ENCODE peak calls at places on chromosomes 12 and 14, in five cellular contexts. E is ascending aorta, C is heart left ventricle, O is uterus, R is psoas muscle. L is an unnamed sample. For H3K27me3, the result is how much of the 10 kb centered on the place peaks cover.

GRCh38 chr12:9651265-9651729 is 18.2 kb upstream of the CLEC2D start:
- DNase-seq in E (no peak), C (no peak), O (no peak), R (no peak), L (no peak)

GRCh38 chr12:57883700-57884099 is 37.2 kb upstream of the CTDSP2 start:
- DNase-seq in E (no peak), C (no peak), O (no peak), R (no peak), L (no peak)

GRCh38 chr12:122795807-122796206 is 21.4 kb downstream of the CCDC62 start:
- DNase-seq in E (no peak), C (no peak), O (no peak), R (no peak), L (no peak)

GRCh38 chr12:126926023-126926600 is 1340.9 kb upstream of the TMEM132C start:
- DNase-seq in E (no peak), C (no peak), O (no peak), R (no peak), L (no peak)

GRCh38 chr12:123971770-123972447 is 722 bp downstream of the CCDC92 start:
- DNase-seq in E (no peak), C (peak), O (peak), R (no peak), L (peak)

GRCh38 chr14:30994681-30995620 is 30.5 kb upstream of the AP4S1 start:
- DNase-seq in E (no peak), C (no peak), O (no peak), R (no peak), L (no peak)

GRCh38 chr14:77120771-77121743 is 20.5 kb downstream of the ZDHHC22 start:
- DNase-seq in E (no peak), C (no peak), O (no peak), R (no peak), L (no peak)

GRCh38 chr12:6758511-6758910 is 5.6 kb upstream of the MLF2 start:
- DNase-seq in E (no peak), C (no peak), O (no peak), R (no peak), L (no peak)

GRCh38 chr12:124639407-124639806 is 72.0 kb upstream of the NCOR2 start:
- DNase-seq in E (no peak), C (no peak), O (no peak), R (no peak), L (no peak)

GRCh38 chr12:74537126-74537706 is 419 bp upstream of the ATXN7L3B start:
- DNase-seq in E (no peak), C (no peak), O (no peak), R (no peak), L (no peak)

GRCh38 chr12:69647178-69647577 is 36.5 kb upstream of the LRRC10 start:
- DNase-seq in E (no peak), C (no peak), O (no peak), R (no peak), L (no peak)

GRCh38 chr12:645563-646071 is 17.6 kb downstream of the NINJ2 start:
- DNase-seq in E (no peak), C (no peak), O (peak), R (peak), L (no peak)

GRCh38 chr12:131829795-131830334 is 1.7 kb downstream of the MMP17 start:
- DNase-seq in E (no peak), C (no peak), O (no peak), R (no peak), L (peak)

GRCh38 chr12:58920102-58920955 is at the start of gene LRIG3:
- DNase-seq in E (peak), C (peak), O (peak), R (peak), L (peak)
- TF ChIP-seq CTCF in E (no peak), C (no peak), O (peak), R (no peak), L (no peak)

GRCh38 chr12:1852076-1852475 is 31.7 kb downstream of the LRTM2 start:
- DNase-seq in E (no peak), C (no peak), O (no peak), R (no peak), L (no peak)
- H3K27me3 ChIP-seq in E (under half), C (under half), O (under half), R (under half), L (under half)

DNA sequence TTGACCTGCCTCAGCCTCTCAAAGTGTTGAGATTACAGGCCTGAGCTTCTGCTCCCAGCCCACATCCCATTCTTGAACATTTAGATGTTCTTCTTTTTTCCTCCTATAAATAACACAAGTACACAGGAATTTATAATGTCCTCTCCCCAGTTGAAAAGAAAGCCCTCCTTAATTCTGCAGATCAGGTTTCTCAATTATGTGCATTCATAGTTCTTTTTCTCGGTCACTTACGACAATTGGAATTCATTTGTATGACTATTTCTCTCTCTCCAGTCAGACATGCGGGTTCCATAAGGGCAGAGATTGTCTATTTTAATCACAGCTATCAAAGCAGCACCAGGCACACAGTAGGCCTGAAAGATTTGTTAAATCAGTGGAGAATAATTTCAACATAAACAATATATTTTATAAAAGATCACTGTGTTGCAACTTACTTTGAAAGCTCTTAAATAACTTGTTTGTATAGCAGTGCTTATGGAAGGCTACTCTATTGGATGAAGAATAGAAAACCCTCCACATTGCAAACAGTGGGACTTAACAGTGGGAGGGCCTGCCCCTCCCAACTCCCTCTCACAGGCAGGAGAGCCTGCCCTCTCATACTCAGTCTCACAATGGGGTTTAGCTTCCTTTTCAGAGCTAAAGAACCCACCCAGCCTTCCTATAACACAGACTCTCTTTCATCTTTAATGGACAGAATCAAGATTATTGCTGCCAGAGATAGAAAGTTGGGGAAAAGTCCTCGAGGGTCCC is 84.1 kb upstream of the TRAF3 start:
- DNase-seq in E (no peak), C (no peak), O (no peak), R (no peak), L (no peak)
- H3K4me3 ChIP-seq in E (no peak), C (no peak), O (no peak), R (no peak), L (no peak)

GRCh38 chr14:64741961-64742360 is 37.7 kb downstream of the PLEKHG3 start:
- DNase-seq in E (no peak), C (no peak), O (no peak), R (no peak), L (no peak)
- TF ChIP-seq CTCF in E (no peak), C (no peak), O (no peak), R (no peak), L (no peak)

GRCh38 chr12:48980389-48980952 is 2.3 kb downstream of the WNT1 start:
- DNase-seq in E (no peak), C (no peak), O (no peak), R (no peak), L (peak)

GRCh38 chr12:48978291-48978740 is at the start of gene WNT1:
- DNase-seq in E (no peak), C (peak), O (no peak), R (no peak), L (peak)

GRCh38 chr12:48979602-48980388 is 1.7 kb downstream of the WNT1 start:
- DNase-seq in E (no peak), C (peak), O (no peak), R (peak), L (no peak)

GRCh38 chr12:48978741-48979601 is 849 bp downstream of the WNT1 start:
- DNase-seq in E (no peak), C (no peak), O (no peak), R (no peak), L (no peak)

GRCh38 chr12:48977290-48978281 is 536 bp upstream of the WNT1 start:
- DNase-seq in E (no peak), C (peak), O (no peak), R (peak), L (peak)
- H3K27me3 ChIP-seq in E (under half), C (half or more), O (half or more), R (half or more), L (half or more)

GRCh38 chr14:73719791-73720190 is 5.6 kb upstream of the PNMA1 start:
- DNase-seq in E (no peak), C (no peak), O (no peak), R (no peak), L (no peak)

GRCh38 chr14:73717247-73717646 is 3.1 kb upstream of the PNMA1 start:
- DNase-seq in E (no peak), C (no peak), O (peak), R (no peak), L (peak)

GRCh38 chr14:73719361-73719760 is 5.2 kb upstream of the PNMA1 start:
- DNase-seq in E (no peak), C (no peak), O (no peak), R (no peak), L (no peak)

GRCh38 chr14:73718742-73719251 is 4.6 kb upstream of the PNMA1 start:
- DNase-seq in E (no peak), C (no peak), O (peak), R (no peak), L (no peak)

DNA sequence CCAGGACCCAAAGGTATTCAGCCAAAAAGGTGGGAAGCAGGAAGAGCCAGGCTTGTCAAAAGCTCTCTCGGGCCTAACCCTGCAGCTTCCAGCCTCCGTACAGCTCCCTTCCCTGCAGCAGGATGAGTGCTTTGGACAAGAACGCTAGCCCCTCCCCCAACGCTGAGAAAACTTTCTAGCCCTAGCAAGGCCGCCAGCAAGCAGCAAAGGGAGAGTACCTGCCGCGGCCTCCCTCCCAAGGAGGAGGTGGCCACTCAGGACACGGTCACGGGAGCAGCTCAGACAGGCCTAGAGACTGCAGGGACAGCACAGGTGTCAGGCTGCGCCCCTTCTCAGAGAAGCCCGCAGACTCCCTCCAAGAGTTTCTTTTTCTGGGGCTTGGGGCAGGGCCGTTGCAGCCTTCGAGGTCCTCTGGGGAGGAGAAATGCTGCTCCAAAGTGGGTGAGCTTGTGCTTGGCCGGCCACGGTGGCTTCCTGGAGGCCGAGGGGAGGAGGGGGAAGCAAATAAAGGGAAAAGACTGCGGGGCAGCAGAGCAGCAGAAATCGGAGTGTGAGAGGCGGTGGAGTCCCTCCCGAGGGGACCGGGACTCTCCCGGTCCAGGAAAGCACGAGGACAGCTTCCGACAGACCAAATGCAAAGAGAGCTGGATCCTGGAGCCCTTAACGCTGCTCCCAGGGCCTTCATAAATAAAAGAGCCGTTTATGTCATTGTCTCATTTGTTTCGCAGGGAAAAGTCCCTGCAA is 4.0 kb upstream of the PNMA1 start:
- DNase-seq in E (no peak), C (no peak), O (peak), R (no peak), L (no peak)
- H3K4me3 ChIP-seq in E (no peak), C (peak), O (no peak), R (no peak), L (no peak)

GRCh38 chr12:33605776-33606175 is 166.2 kb upstream of the SYT10 start:
- DNase-seq in E (no peak), C (no peak), O (no peak), R (no peak), L (no peak)
- TF ChIP-seq CTCF in E (no peak), C (peak), O (no peak), R (no peak), L (peak)

GRCh38 chr12:114690267-114691135 is 6.5 kb upstream of the TBX3 start:
- DNase-seq in E (no peak), C (no peak), O (no peak), R (no peak), L (no peak)
- H3K27me3 ChIP-seq in E (under half), C (half or more), O (under half), R (half or more), L (under half)

DNA sequence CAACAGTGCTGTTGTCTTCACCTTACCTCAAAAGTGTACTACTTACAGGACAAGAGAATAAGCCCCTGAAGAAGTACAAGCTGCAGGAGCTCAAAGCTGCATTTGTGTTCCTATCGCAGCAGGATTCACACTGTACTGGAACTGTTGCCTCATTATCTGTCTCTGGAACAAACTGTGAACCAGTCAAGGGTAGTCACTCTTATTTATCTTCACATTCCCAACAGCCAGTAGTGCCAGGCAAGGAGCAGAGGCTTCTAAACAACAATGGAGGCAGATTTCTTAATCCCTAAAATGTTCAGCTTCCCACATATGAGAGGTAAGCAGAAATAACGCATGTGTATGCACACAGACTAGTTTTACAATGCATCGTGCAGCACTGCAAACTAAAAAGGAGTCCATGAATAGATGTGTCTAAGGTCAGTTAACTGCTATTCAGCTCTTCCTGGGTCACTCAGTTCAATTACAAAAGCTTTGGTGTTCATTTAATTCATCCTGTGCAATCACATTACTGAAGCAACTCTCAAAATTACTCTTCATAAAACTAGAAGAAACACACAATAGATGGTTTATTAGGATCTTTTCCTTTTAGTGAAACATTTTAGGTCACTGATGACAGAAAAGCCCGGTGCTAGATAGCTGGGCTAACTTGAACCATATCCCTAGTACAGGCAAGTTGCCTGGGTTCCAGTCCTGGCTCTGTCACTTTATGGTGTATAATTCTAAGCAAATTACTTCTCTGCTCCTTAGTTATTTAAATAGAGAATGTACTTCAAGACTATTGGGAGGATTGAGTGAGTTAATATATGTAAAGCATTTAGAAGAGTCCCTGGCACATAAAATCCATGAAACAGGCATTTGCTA is 2.7 kb downstream of the APPL2 start:
- DNase-seq in E (no peak), C (no peak), O (no peak), R (no peak), L (no peak)
- H3K4me3 ChIP-seq in E (peak), C (peak), O (no peak), R (peak), L (no peak)

GRCh38 chr12:121296618-121297476 is at the start of gene CAMKK2:
- DNase-seq in E (peak), C (peak), O (peak), R (peak), L (peak)
- TF ChIP-seq CTCF in E (no peak), C (peak), O (peak), R (peak), L (peak)